ENCODE peak calls at places on chromosomes 1 and 21, in five cellular contexts. One of them, this sample, is unnamed.

GRCh38 chr1:157359309-157360020 is 192.8 kb downstream of the FCRL5 start:
- DNase-seq in H9: no peak
- DNase-seq in adrenal gland: no peak
- DNase-seq in activated B cell treated with CpG ODN at 0.5 μM for 24 hours: no peak
- DNase-seq in GM12865: no peak
- DNase-seq in this sample: no peak

GRCh38 chr1:33241866-33242265 is 14.4 kb upstream of the ZNF362 start:
- DNase-seq in GM12865: no peak
- DNase-seq in activated B cell treated with CpG ODN at 0.5 μM for 24 hours: no peak
- DNase-seq in H9: no peak
- DNase-seq in adrenal gland: no peak
- DNase-seq in this sample: no peak

GRCh38 chr1:55052221-55053142 is 13.1 kb downstream of the PCSK9 start:
- DNase-seq in activated B cell treated with CpG ODN at 0.5 μM for 24 hours: no peak
- DNase-seq in GM12865: no peak
- DNase-seq in adrenal gland: peak
- DNase-seq in H9: no peak
- DNase-seq in this sample: no peak

GRCh38 chr1:227899820-227900449 is 47.8 kb downstream of the WNT9A start:
- DNase-seq in adrenal gland: peak
- DNase-seq in GM12865: no peak
- DNase-seq in activated B cell treated with CpG ODN at 0.5 μM for 24 hours: no peak
- DNase-seq in H9: peak
- DNase-seq in this sample: no peak

GRCh38 chr1:1212780-1213152 is 1.2 kb downstream of the TNFRSF4 start:
- DNase-seq in adrenal gland: no peak
- DNase-seq in GM12865: no peak
- DNase-seq in H9: no peak
- DNase-seq in activated B cell treated with CpG ODN at 0.5 μM for 24 hours: peak
- DNase-seq in this sample: no peak

GRCh38 chr1:227330709-227331108 is 12.4 kb upstream of the CDC42BPA start:
- DNase-seq in activated B cell treated with CpG ODN at 0.5 μM for 24 hours: no peak
- DNase-seq in GM12865: no peak
- DNase-seq in H9: no peak
- DNase-seq in adrenal gland: no peak
- DNase-seq in this sample: no peak

GRCh38 chr21:45819478-45820170 is 161.9 kb upstream of the COL6A1 start:
- DNase-seq in GM12865: no peak
- DNase-seq in H9: no peak
- DNase-seq in activated B cell treated with CpG ODN at 0.5 μM for 24 hours: no peak
- DNase-seq in adrenal gland: no peak
- DNase-seq in this sample: no peak

GRCh38 chr1:23793018-23793781 is 2.3 kb downstream of the LYPLA2 start:
- DNase-seq in GM12865: no peak
- DNase-seq in activated B cell treated with CpG ODN at 0.5 μM for 24 hours: no peak
- DNase-seq in H9: no peak
- DNase-seq in adrenal gland: peak
- DNase-seq in this sample: no peak

GRCh38 chr1:215637041-215637573 is 70.0 kb downstream of the KCTD3 start:
- DNase-seq in GM12865: no peak
- DNase-seq in activated B cell treated with CpG ODN at 0.5 μM for 24 hours: no peak
- DNase-seq in H9: no peak
- DNase-seq in adrenal gland: peak
- DNase-seq in this sample: no peak

GRCh38 chr1:182604128-182604834 is at the start of gene RGS16:
- DNase-seq in adrenal gland: peak
- DNase-seq in activated B cell treated with CpG ODN at 0.5 μM for 24 hours: peak
- DNase-seq in GM12865: peak
- DNase-seq in H9: peak
- DNase-seq in this sample: peak

GRCh38 chr1:244352156-244352830 is 99.4 kb downstream of the ADSS2 start:
- DNase-seq in adrenal gland: no peak
- DNase-seq in activated B cell treated with CpG ODN at 0.5 μM for 24 hours: no peak
- DNase-seq in H9: no peak
- DNase-seq in GM12865: no peak
- DNase-seq in this sample: no peak

GRCh38 chr1:6330410-6330827 is 63.1 kb downstream of the ACOT7 start:
- DNase-seq in adrenal gland: no peak
- DNase-seq in activated B cell treated with CpG ODN at 0.5 μM for 24 hours: no peak
- DNase-seq in H9: no peak
- DNase-seq in GM12865: no peak
- DNase-seq in this sample: no peak

GRCh38 chr1:109425902-109426277 is 358 bp downstream of the PSMA5 start:
- DNase-seq in activated B cell treated with CpG ODN at 0.5 μM for 24 hours: no peak
- DNase-seq in GM12865: peak
- DNase-seq in H9: no peak
- DNase-seq in adrenal gland: peak
- DNase-seq in this sample: no peak

GRCh38 chr1:192516776-192517297 is 58.7 kb upstream of the RGS1 start:
- DNase-seq in adrenal gland: peak
- DNase-seq in activated B cell treated with CpG ODN at 0.5 μM for 24 hours: peak
- DNase-seq in H9: no peak
- DNase-seq in GM12865: peak
- DNase-seq in this sample: no peak

GRCh38 chr1:106268070-106268469 is 788.4 kb upstream of the PRMT6 start:
- DNase-seq in activated B cell treated with CpG ODN at 0.5 μM for 24 hours: no peak
- DNase-seq in GM12865: no peak
- DNase-seq in adrenal gland: peak
- DNase-seq in H9: no peak
- DNase-seq in this sample: no peak

GRCh38 chr1:112697781-112698201 is 9.1 kb downstream of the RHOC start:
- DNase-seq in activated B cell treated with CpG ODN at 0.5 μM for 24 hours: no peak
- DNase-seq in H9: no peak
- DNase-seq in adrenal gland: no peak
- DNase-seq in GM12865: no peak
- DNase-seq in this sample: no peak

GRCh38 chr1:230515451-230516145 is 89.5 kb upstream of the PGBD5 start:
- DNase-seq in activated B cell treated with CpG ODN at 0.5 μM for 24 hours: no peak
- DNase-seq in H9: peak
- DNase-seq in GM12865: peak
- DNase-seq in adrenal gland: no peak
- DNase-seq in this sample: no peak

GRCh38 chr21:25931791-25932190 is 197.0 kb downstream of the GABPA start:
- DNase-seq in H9: no peak
- DNase-seq in adrenal gland: no peak
- DNase-seq in activated B cell treated with CpG ODN at 0.5 μM for 24 hours: no peak
- DNase-seq in GM12865: no peak
- DNase-seq in this sample: no peak

GRCh38 chr1:210293191-210293607 is 35.5 kb upstream of the HHAT start:
- DNase-seq in H9: no peak
- DNase-seq in activated B cell treated with CpG ODN at 0.5 μM for 24 hours: no peak
- DNase-seq in GM12865: no peak
- DNase-seq in adrenal gland: peak
- DNase-seq in this sample: no peak

GRCh38 chr1:97433520-97434175 is 487.2 kb downstream of the DPYD start:
- DNase-seq in adrenal gland: no peak
- DNase-seq in activated B cell treated with CpG ODN at 0.5 μM for 24 hours: no peak
- DNase-seq in H9: no peak
- DNase-seq in GM12865: no peak
- DNase-seq in this sample: no peak

GRCh38 chr1:234608720-234609527 is 1.1 kb downstream of the IRF2BP2 start:
- DNase-seq in activated B cell treated with CpG ODN at 0.5 μM for 24 hours: peak
- DNase-seq in H9: no peak
- DNase-seq in adrenal gland: peak
- DNase-seq in GM12865: peak
- DNase-seq in this sample: no peak

GRCh38 chr1:7333576-7333975 is 437.5 kb upstream of the VAMP3 start:
- DNase-seq in H9: no peak
- DNase-seq in adrenal gland: no peak
- DNase-seq in GM12865: no peak
- DNase-seq in activated B cell treated with CpG ODN at 0.5 μM for 24 hours: no peak
- DNase-seq in this sample: no peak
- TF ChIP-seq CTCF in H9: no peak
- TF ChIP-seq CTCF in adrenal gland: no peak
- TF ChIP-seq CTCF in GM12865: no peak
- TF ChIP-seq CTCF in activated B cell treated with CpG ODN at 0.5 μM for 24 hours: no peak
- TF ChIP-seq CTCF in this sample: no peak

GRCh38 chr1:94244816-94245215 is 7.4 kb upstream of the ARHGAP29 start:
- DNase-seq in GM12865: no peak
- DNase-seq in adrenal gland: no peak
- DNase-seq in activated B cell treated with CpG ODN at 0.5 μM for 24 hours: no peak
- DNase-seq in H9: no peak
- DNase-seq in this sample: no peak

GRCh38 chr1:94243665-94244064 is 6.3 kb upstream of the ARHGAP29 start:
- DNase-seq in adrenal gland: no peak
- DNase-seq in activated B cell treated with CpG ODN at 0.5 μM for 24 hours: no peak
- DNase-seq in H9: no peak
- DNase-seq in GM12865: no peak
- DNase-seq in this sample: no peak

GRCh38 chr1:94239796-94240195 is 2.4 kb upstream of the ARHGAP29 start:
- DNase-seq in activated B cell treated with CpG ODN at 0.5 μM for 24 hours: no peak
- DNase-seq in GM12865: no peak
- DNase-seq in H9: no peak
- DNase-seq in adrenal gland: no peak
- DNase-seq in this sample: no peak

GRCh38 chr1:94237291-94238226 is at the start of gene ARHGAP29:
- DNase-seq in GM12865: peak
- DNase-seq in activated B cell treated with CpG ODN at 0.5 μM for 24 hours: peak
- DNase-seq in H9: peak
- DNase-seq in adrenal gland: peak
- DNase-seq in this sample: peak

DNA sequence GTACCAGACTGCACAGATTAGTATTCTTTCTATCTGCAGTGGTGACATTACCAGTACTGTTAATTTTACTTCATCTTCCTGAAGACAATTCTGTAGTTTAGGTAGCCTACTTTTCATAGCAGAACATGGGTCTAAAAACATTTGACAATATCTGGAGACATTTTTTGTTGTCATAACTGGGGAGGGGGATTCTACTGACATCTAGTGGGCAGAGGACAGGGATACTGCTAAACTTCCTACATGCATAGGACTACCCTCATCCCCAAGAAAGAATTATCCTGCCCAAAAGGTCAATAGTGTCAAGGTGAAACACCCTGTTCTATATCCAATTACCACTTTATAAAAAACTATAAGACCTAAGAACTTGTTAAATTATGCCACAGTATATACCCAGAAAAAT is 3.4 kb upstream of the ARHGAP29 start:
- DNase-seq in GM12865: no peak
- DNase-seq in H9: no peak
- DNase-seq in adrenal gland: no peak
- DNase-seq in activated B cell treated with CpG ODN at 0.5 μM for 24 hours: no peak
- DNase-seq in this sample: no peak
- TF ChIP-seq CTCF in GM12865: peak
- TF ChIP-seq CTCF in H9: peak
- TF ChIP-seq CTCF in adrenal gland: peak
- TF ChIP-seq CTCF in activated B cell treated with CpG ODN at 0.5 μM for 24 hours: no peak
- TF ChIP-seq CTCF in this sample: peak

DNA sequence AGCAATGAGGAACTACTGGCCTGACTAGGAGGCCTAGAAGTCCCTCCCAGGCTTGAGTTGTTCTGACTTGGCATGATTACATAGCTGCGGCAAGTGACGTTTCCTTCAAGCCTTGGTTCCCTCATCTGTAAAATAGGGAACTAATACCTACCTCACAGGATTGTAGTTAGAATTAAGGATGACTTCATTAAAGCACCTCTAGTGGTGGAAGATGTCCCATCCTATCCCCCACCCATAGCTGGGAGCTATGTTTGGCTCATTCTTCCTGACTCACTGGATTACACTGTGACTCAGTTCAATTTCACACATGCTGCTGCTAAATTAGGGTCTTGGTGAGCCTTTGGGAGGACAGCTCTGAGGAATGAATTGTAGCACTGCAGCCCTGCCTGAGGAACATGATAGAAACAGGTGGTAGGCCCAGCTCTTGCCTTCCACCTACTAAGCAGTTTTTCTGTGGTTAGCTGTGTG is 6.0 kb upstream of the SHISA4 start:
- DNase-seq in H9: no peak
- DNase-seq in activated B cell treated with CpG ODN at 0.5 μM for 24 hours: no peak
- DNase-seq in GM12865: peak
- DNase-seq in adrenal gland: no peak
- DNase-seq in this sample: no peak
- TF ChIP-seq CTCF in H9: peak
- TF ChIP-seq CTCF in activated B cell treated with CpG ODN at 0.5 μM for 24 hours: no peak
- TF ChIP-seq CTCF in GM12865: peak
- TF ChIP-seq CTCF in adrenal gland: no peak
- TF ChIP-seq CTCF in this sample: no peak

GRCh38 chr1:160837558-160838205 is 25.0 kb downstream of the CD244 start:
- DNase-seq in adrenal gland: no peak
- DNase-seq in activated B cell treated with CpG ODN at 0.5 μM for 24 hours: peak
- DNase-seq in GM12865: peak
- DNase-seq in H9: no peak
- DNase-seq in this sample: no peak
- TF ChIP-seq CTCF in adrenal gland: no peak
- TF ChIP-seq CTCF in activated B cell treated with CpG ODN at 0.5 μM for 24 hours: no peak
- TF ChIP-seq CTCF in GM12865: peak
- TF ChIP-seq CTCF in H9: no peak
- TF ChIP-seq CTCF in this sample: no peak

DNA sequence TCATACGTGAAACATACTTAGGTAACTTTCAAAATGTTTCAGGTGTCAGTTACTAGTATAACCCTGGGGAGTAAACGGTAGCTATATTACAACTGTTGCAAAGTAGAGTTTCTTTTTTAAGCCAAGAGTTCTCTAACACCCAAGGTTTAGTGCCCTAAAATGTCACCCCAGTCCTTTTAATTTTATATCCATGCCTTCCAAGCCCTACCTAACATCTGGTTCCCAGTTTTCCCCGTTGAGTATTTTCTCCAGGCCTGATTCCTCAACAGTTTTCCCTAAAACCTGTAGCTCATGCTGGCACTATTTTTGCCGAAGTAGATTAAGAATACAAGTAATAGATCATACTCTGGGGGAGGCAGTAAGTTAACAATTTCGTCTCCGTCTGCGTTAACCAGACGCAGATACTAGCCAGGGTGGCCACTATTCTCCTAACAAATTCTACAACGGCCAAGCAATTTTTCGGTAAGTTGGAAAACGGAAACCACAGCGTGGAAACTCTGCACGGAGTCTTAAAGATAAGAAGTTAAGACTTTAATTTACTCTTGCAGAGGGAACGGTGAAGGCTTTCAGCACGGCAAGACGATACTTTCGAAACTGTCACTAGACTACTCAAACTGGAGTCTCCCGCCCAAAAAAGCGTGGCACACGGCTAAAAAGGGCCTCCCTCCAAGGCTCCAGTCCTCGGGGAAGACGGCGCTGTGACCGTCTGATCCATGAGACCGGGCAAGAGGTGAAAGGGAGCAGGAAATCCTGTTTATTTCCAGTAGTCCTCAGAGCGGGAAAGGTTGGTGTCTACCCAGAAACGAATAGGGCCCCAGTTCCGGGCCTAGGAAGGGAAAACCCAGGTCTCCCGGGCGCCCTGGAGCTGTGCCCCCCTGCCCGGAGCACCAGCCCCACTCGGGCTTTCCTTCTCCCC is 945 bp downstream of the SRSF4 start:
- DNase-seq in GM12865: peak
- DNase-seq in adrenal gland: no peak
- DNase-seq in activated B cell treated with CpG ODN at 0.5 μM for 24 hours: no peak
- DNase-seq in H9: no peak
- DNase-seq in this sample: no peak
- TF ChIP-seq CTCF in GM12865: no peak
- TF ChIP-seq CTCF in adrenal gland: no peak
- TF ChIP-seq CTCF in activated B cell treated with CpG ODN at 0.5 μM for 24 hours: no peak
- TF ChIP-seq CTCF in H9: no peak
- TF ChIP-seq CTCF in this sample: no peak

This sample was measured in D721Med.